ENCODE peak calls at places on chromosomes 4 and X, in six cellular contexts. P, B, K, D, C and R are unnamed samples.

GRCh38 chr4:42915484-42915883 is 23.0 kb downstream of the GRXCR1 start:
- DNase-seq in D (no peak), P (no peak), B (no peak), C (no peak), K (no peak), R (no peak)

GRCh38 chr4:26583538-26583864 is 383 bp upstream of the TBC1D19 start:
- DNase-seq in B (no peak), P (no peak), K (no peak), C (no peak), D (no peak), R (no peak)

GRCh38 chr4:17577660-17578481 is 873 bp downstream of the LAP3 start:
- DNase-seq in P (peak; percentile 47), B (peak; percentile 30), K (peak; percentile 22), D (no peak), C (peak; percentile 50), R (no peak)

GRCh38 chr4:40820101-40820500 is 70.3 kb downstream of the NSUN7 start:
- DNase-seq in D (no peak), C (no peak), B (no peak), K (no peak), P (no peak), R (no peak)

GRCh38 chr4:154743683-154744340 is at the start of gene LRAT:
- DNase-seq in K (peak; percentile 3), B (peak; percentile 14), D (no peak), P (no peak), C (peak; percentile 35), R (no peak)

GRCh38 chrX:68821616-68822015 is 7.2 kb upstream of the EFNB1 start:
- DNase-seq in C (no peak), B (no peak), D (no peak), P (no peak), K (no peak), R (no peak)

GRCh38 chrX:107656965-107657364 is 28.7 kb downstream of the PRPS1 start:
- DNase-seq in B (no peak), K (no peak), P (no peak), D (no peak), C (no peak), R (no peak)

GRCh38 chr4:105569014-105569850 is 16.8 kb downstream of the ARHGEF38 start:
- DNase-seq in B (no peak), K (no peak), P (no peak), D (peak; percentile 17), C (no peak), R (no peak)

GRCh38 chr4:22190855-22191254 is 242.3 kb upstream of the KCNIP4 start:
- DNase-seq in C (no peak), P (no peak), B (peak; percentile 41), D (no peak), K (no peak), R (no peak)

GRCh38 chrX:77527233-77528001 is 80.2 kb downstream of the FGF16 start:
- DNase-seq in D (no peak), B (no peak), P (no peak), C (no peak), K (no peak), R (no peak)

GRCh38 chrX:118644378-118644777 is 83.0 kb upstream of the IL13RA1 start:
- DNase-seq in D (no peak), B (peak; percentile 56), K (no peak), C (no peak), P (peak; percentile 3), R (no peak)

GRCh38 chr4:25406081-25406692 is 29.1 kb downstream of the ANAPC4 start:
- DNase-seq in K (no peak), C (no peak), B (peak; percentile 78), P (no peak), D (no peak), R (no peak)

GRCh38 chrX:23883737-23884354 is 23.9 kb downstream of the APOO start:
- DNase-seq in D (no peak), B (peak; percentile 80), P (no peak), C (peak; percentile 14), K (no peak), R (no peak)

GRCh38 chr4:14879643-14880042 is 122.6 kb upstream of the CPEB2 start:
- DNase-seq in D (no peak), B (no peak), K (no peak), P (no peak), C (no peak), R (no peak)

GRCh38 chr4:184000457-184001395 is 95.6 kb downstream of the STOX2 start:
- DNase-seq in K (no peak), B (no peak), D (no peak), P (no peak), C (no peak), R (no peak)

GRCh38 chr4:113052379-113052951 is 3.0 kb downstream of the ANK2 start:
- DNase-seq in C (no peak), P (no peak), B (peak; percentile 52), K (no peak), D (no peak), R (no peak)

GRCh38 chr4:160091631-160092030 is 988.8 kb downstream of the RAPGEF2 start:
- DNase-seq in B (no peak), P (no peak), C (no peak), K (no peak), D (no peak), R (no peak)

GRCh38 chr4:99305638-99306380 is 15.0 kb upstream of the ADH1A start:
- DNase-seq in C (no peak), B (no peak), K (no peak), P (no peak), D (no peak), R (no peak)

GRCh38 chr4:164087733-164088132 is 593.2 kb downstream of the TMA16 start:
- DNase-seq in K (no peak), B (no peak), D (no peak), P (no peak), C (no peak), R (no peak)

GRCh38 chrX:112654871-112655270 is 24.9 kb downstream of the LHFPL1 start:
- DNase-seq in D (no peak), P (no peak), C (no peak), K (no peak), B (peak; percentile 46), R (no peak)

GRCh38 chrX:139720136-139720535 is 12.2 kb upstream of the MCF2 start:
- DNase-seq in P (no peak), B (peak; percentile 57), C (no peak), D (no peak), K (no peak), R (no peak)

GRCh38 chr4:72779256-72779655 is 210.2 kb upstream of the ADAMTS3 start:
- DNase-seq in K (no peak), P (no peak), D (no peak), C (no peak), B (peak; percentile 43), R (no peak)